ENCODE peak calls at places on chromosomes 7 and 10, in nine cellular contexts. O is neural crest cell, S is GM20000, P is right lobe of liver, E is heart left ventricle, Y is B cell, K is thyroid gland, G is astrocyte of the spinal cord, X is GM10248. C is an unnamed sample.

GRCh38 chr7:140685407-140686087 is 11.0 kb upstream of the NDUFB2 start:
- DNase-seq in O (no peak), S (no peak), P (no peak), E (no peak), Y (no peak), K (no peak), G (no peak), X (no peak), C (no peak)

GRCh38 chr10:52729259-52730104 is 43.1 kb downstream of the MBL2 start:
- DNase-seq in O (no peak), S (peak), P (no peak), E (no peak), Y (no peak), K (no peak), G (peak), X (peak), C (no peak)

GRCh38 chr10:110356628-110357245 is 52.0 kb upstream of the SMNDC1 start:
- DNase-seq in O (no peak), S (peak), P (no peak), E (peak), Y (peak), K (peak), G (peak), X (peak), C (no peak)

GRCh38 chr7:87220734-87221215 is 1.2 kb upstream of the TMEM243 start:
- DNase-seq in O (no peak), S (no peak), P (no peak), E (peak), Y (no peak), K (peak), G (no peak), X (no peak), C (no peak)

GRCh38 chr7:50774299-50774698 is 8.4 kb downstream of the GRB10 start:
- DNase-seq in O (no peak), S (no peak), P (no peak), E (no peak), Y (no peak), K (no peak), G (no peak), X (no peak), C (no peak)

GRCh38 chr10:69093933-69094332 is 6.0 kb downstream of the SRGN start:
- DNase-seq in O (no peak), S (no peak), P (no peak), E (no peak), Y (no peak), K (no peak), G (no peak), X (no peak), C (no peak)

GRCh38 chr7:47905071-47905920 is 43.0 kb downstream of the PKD1L1 start:
- DNase-seq in O (no peak), S (no peak), P (no peak), E (no peak), Y (no peak), K (no peak), G (peak), X (no peak), C (no peak)

GRCh38 chr10:458466-458865 is 231.0 kb downstream of the DIP2C start:
- DNase-seq in O (no peak), S (no peak), P (no peak), E (no peak), Y (no peak), K (peak), G (no peak), X (no peak), C (no peak)

GRCh38 chr10:11921800-11922387 is 98.7 kb downstream of the PROSER2 start:
- DNase-seq in O (no peak), S (no peak), P (no peak), E (no peak), Y (no peak), K (no peak), G (no peak), X (no peak), C (no peak)

GRCh38 chr7:67821116-67821515 is 824.5 kb downstream of the TYW1 start:
- DNase-seq in O (no peak), S (no peak), P (no peak), E (no peak), Y (no peak), K (no peak), G (peak), X (no peak), C (no peak)

GRCh38 chr10:66283874-66284464 is 641.9 kb upstream of the LRRTM3 start:
- DNase-seq in O (no peak), S (no peak), P (no peak), E (no peak), Y (no peak), K (no peak), G (no peak), X (no peak), C (no peak)

GRCh38 chr10:31353574-31353973 is 34.6 kb downstream of the ZEB1 start:
- DNase-seq in O (no peak), S (peak), P (no peak), E (no peak), Y (peak), K (no peak), G (peak), X (peak), C (no peak)

GRCh38 chr7:44971991-44972441 is 6.8 kb downstream of the MYO1G start:
- DNase-seq in O (no peak), S (no peak), P (no peak), E (no peak), Y (no peak), K (no peak), G (no peak), X (no peak), C (no peak)

GRCh38 chr7:1418505-1419309 is 40.6 kb downstream of the MICALL2 start:
- DNase-seq in O (no peak), S (no peak), P (no peak), E (no peak), Y (no peak), K (no peak), G (no peak), X (no peak), C (no peak)

GRCh38 chr10:99435986-99436633 is 5.7 kb upstream of the GOT1 start:
- DNase-seq in O (no peak), S (peak), P (no peak), E (no peak), Y (peak), K (no peak), G (peak), X (no peak), C (no peak)

GRCh38 chr7:150410680-150411346 is 31.7 kb downstream of the ZNF775 start:
- DNase-seq in O (no peak), S (no peak), P (no peak), E (no peak), Y (no peak), K (peak), G (peak), X (no peak), C (no peak)

GRCh38 chr7:150412518-150413247 is 33.6 kb downstream of the ZNF775 start:
- DNase-seq in O (no peak), S (no peak), P (no peak), E (no peak), Y (no peak), K (no peak), G (no peak), X (no peak), C (no peak)

GRCh38 chr7:150412016-150412415 is 32.9 kb downstream of the ZNF775 start:
- DNase-seq in O (no peak), S (no peak), P (no peak), E (no peak), Y (no peak), K (no peak), G (no peak), X (no peak), C (no peak)

GRCh38 chr7:150410131-150410530 is 31.0 kb downstream of the ZNF775 start:
- DNase-seq in O (no peak), S (no peak), P (no peak), E (no peak), Y (no peak), K (no peak), G (no peak), X (no peak), C (no peak)

DNA sequence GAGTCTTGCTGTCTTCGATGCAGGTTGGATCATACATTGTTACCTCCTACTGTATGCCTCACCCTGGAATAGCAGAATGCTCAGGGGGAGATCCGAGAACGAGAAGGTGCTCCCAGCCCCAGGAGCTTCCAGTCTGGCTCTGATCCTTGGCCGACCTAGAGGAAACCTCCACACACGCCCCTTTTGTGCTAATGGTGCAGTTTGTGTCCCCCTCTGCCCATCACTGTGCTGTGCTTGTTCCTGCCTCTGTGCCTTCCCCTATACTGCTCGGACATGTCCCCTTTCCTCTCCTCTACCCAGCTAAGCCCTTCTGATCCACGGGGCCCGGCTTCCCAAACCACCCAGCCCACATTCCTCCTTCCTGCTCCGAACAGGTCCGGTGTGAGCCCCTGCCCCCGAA is 32.5 kb downstream of the ZNF775 start:
- DNase-seq in O (no peak), S (no peak), P (no peak), E (no peak), Y (no peak), K (no peak), G (no peak), X (no peak), C (no peak)
- TF ChIP-seq CTCF in O (no peak), S (no peak), P (no peak), E (no peak), Y (no peak), K (no peak), G (no peak), X (no peak), C (no peak)

GRCh38 chr7:142001163-142001874 is 5.6 kb downstream of the MGAM start:
- DNase-seq in O (no peak), S (no peak), P (no peak), E (no peak), Y (no peak), K (no peak), G (no peak), X (no peak), C (no peak)

GRCh38 chr7:141999219-141999618 is 3.5 kb downstream of the MGAM start:
- DNase-seq in O (no peak), S (no peak), P (no peak), E (no peak), Y (no peak), K (no peak), G (no peak), X (no peak), C (no peak)

GRCh38 chr7:142002179-142002578 is 6.5 kb downstream of the MGAM start:
- DNase-seq in O (no peak), S (no peak), P (no peak), E (no peak), Y (no peak), K (no peak), G (no peak), X (no peak), C (no peak)

DNA sequence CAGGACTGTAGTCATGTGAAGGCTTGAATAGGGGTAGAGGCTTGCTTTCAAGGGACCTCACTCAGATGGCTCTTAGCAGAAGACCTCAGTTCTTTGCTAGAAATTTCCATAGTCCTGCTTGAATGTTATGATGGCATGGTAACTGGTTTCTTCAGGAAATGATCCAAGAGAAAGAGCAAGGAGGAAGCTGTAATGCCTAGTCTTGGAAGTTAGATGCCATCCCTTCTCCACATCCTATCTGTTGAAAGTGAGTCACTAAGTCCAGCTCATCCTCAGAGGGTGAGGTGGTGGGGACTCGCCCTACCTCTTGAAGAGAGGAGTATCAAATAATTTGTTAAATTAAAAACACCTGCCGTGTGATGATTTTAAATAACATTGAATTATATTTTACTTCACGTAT is 4.6 kb downstream of the MGAM start:
- DNase-seq in O (no peak), S (no peak), P (no peak), E (no peak), Y (no peak), K (no peak), G (no peak), X (no peak), C (no peak)
- TF ChIP-seq CTCF in O (no peak), S (no peak), P (no peak), E (no peak), Y (no peak), K (no peak), G (no peak), X (no peak), C (no peak)

GRCh38 chr10:34677132-34677531 is 138.0 kb downstream of the PARD3 start:
- DNase-seq in O (no peak), S (no peak), P (no peak), E (no peak), Y (no peak), K (no peak), G (no peak), X (no peak), C (no peak)

GRCh38 chr10:34681933-34682332 is 133.2 kb downstream of the PARD3 start:
- DNase-seq in O (no peak), S (no peak), P (no peak), E (no peak), Y (no peak), K (no peak), G (no peak), X (no peak), C (no peak)

GRCh38 chr10:34679177-34679576 is 135.9 kb downstream of the PARD3 start:
- DNase-seq in O (no peak), S (no peak), P (no peak), E (no peak), Y (no peak), K (peak), G (no peak), X (no peak), C (no peak)

GRCh38 chr10:34674169-34674568 is 140.9 kb downstream of the PARD3 start:
- DNase-seq in O (no peak), S (no peak), P (no peak), E (no peak), Y (no peak), K (no peak), G (no peak), X (no peak), C (no peak)

DNA sequence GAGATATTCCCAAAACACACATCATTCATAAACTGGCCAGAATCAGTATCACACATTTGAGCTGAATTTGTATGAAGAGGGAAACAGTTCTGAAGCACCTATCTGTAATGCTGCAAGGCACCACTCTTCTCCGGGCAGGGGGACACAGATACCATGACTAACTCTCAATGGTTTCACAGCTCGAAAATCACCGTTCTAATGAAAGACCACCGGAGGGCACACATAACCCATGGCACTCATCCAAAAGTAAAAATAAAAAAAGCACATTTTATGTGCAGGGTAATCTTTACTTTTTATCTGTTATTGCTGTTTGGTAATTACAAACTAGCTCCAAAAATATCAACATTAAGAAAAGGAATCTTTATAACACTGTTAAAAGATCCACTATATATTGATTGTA is 137.5 kb downstream of the PARD3 start:
- DNase-seq in O (no peak), S (no peak), P (no peak), E (no peak), Y (no peak), K (no peak), G (no peak), X (no peak), C (no peak)
- TF ChIP-seq CTCF in O (peak), S (no peak), P (no peak), E (no peak), Y (no peak), K (no peak), G (no peak), X (no peak), C (peak)

GRCh38 chr7:54565432-54565831 is 23.3 kb downstream of the VSTM2A start:
- DNase-seq in O (no peak), S (no peak), P (no peak), E (no peak), Y (no peak), K (no peak), G (no peak), X (no peak), C (no peak)
- TF ChIP-seq CTCF in O (no peak), S (no peak), P (no peak), E (no peak), Y (no peak), K (no peak), G (no peak), X (no peak), C (no peak)

GRCh38 chr7:33108591-33108930 is 643 bp downstream of the RP9 start:
- DNase-seq in O (no peak), S (peak), P (no peak), E (no peak), Y (peak), K (no peak), G (no peak), X (no peak), C (no peak)
- TF ChIP-seq CTCF in O (peak), S (no peak), P (peak), E (no peak), Y (no peak), K (no peak), G (peak), X (no peak), C (no peak)

GRCh38 chr7:16115374-16115773 is 306.0 kb downstream of the CRPPA start:
- DNase-seq in O (no peak), S (no peak), P (no peak), E (no peak), Y (no peak), K (no peak), G (no peak), X (no peak), C (no peak)

GRCh38 chr7:16113058-16113457 is 308.3 kb downstream of the CRPPA start:
- DNase-seq in O (no peak), S (no peak), P (no peak), E (no peak), Y (no peak), K (no peak), G (no peak), X (no peak), C (no peak)

GRCh38 chr7:16114071-16114470 is 307.3 kb downstream of the CRPPA start:
- DNase-seq in O (no peak), S (no peak), P (no peak), E (no peak), Y (no peak), K (no peak), G (no peak), X (no peak), C (no peak)

GRCh38 chr7:16114633-16115032 is 306.7 kb downstream of the CRPPA start:
- DNase-seq in O (no peak), S (no peak), P (no peak), E (no peak), Y (no peak), K (no peak), G (peak), X (no peak), C (no peak)
- TF ChIP-seq CTCF in O (peak), S (no peak), P (peak), E (peak), Y (no peak), K (no peak), G (peak), X (no peak), C (peak)

GRCh38 chr10:13402016-13402415 is 53.9 kb upstream of the SEPHS1 start:
- DNase-seq in O (no peak), S (no peak), P (no peak), E (no peak), Y (no peak), K (peak), G (no peak), X (no peak), C (no peak)
- TF ChIP-seq CTCF in O (no peak), S (no peak), P (no peak), E (no peak), Y (no peak), K (no peak), G (no peak), X (no peak), C (no peak)

DNA sequence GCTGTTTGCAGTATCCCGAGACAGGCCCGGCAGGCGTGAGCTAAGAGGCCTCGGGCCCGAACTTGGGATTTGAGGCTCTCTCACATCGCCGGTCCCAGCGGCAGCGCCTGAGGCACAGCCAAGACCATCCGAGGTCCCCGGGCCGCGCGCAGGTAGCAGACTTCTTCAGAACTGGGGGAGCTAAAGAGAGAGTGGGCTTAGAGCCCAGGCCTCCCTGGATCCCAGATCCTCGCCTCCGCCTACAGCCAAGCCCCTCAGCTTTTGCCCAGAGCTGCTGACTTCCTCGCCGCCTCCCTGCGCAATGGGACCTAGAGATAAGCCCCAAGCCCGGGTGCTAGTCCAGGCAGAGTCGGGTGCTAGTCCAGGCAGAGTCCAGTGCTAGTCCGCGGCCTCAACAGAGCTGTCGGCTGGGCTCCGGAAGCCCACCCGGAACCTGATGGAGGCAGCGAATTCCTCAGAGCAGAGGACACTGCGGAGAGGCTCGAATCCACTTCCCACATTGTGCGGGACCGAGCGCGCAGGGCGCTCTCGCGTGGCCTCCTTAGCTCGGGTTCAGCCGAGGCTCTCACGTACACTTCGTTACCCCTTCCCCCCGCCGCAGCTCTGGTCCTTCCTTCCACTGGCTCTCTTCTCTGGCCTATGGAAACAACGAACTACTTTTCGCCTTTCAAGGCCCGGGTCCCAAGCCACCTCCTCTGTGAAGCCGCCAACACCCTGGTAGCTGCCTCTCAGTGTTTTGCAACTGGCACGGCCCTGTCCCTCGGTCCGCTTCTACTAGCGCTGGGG is 5.8 kb downstream of the LBX1 start:
- DNase-seq in O (no peak), S (peak), P (no peak), E (no peak), Y (no peak), K (no peak), G (no peak), X (no peak), C (no peak)
- TF ChIP-seq CTCF in O (no peak), S (no peak), P (no peak), E (no peak), Y (no peak), K (no peak), G (no peak), X (no peak), C (no peak)